ENCODE peak calls at places on chromosomes 16 and 17, in six cellular contexts. One of them, this sample, is unnamed.

GRCh38 chr17:9529033-9529748 is 46.4 kb downstream of the STX8 start:
- DNase-seq in H9: no peak
- DNase-seq in fibroblast of the aortic adventitia: peak
- DNase-seq in uterus: no peak
- DNase-seq in HFFc6: peak
- DNase-seq in lower leg skin: no peak
- DNase-seq in this sample: no peak

GRCh38 chr16:3590736-3591435 is 13.7 kb upstream of the NLRC3 start:
- DNase-seq in H9: no peak
- DNase-seq in fibroblast of the aortic adventitia: no peak
- DNase-seq in uterus: no peak
- DNase-seq in HFFc6: no peak
- DNase-seq in lower leg skin: no peak
- DNase-seq in this sample: no peak

GRCh38 chr17:50765454-50766221 is 1.7 kb downstream of the ANKRD40CL start:
- DNase-seq in H9: no peak
- DNase-seq in fibroblast of the aortic adventitia: no peak
- DNase-seq in uterus: no peak
- DNase-seq in HFFc6: no peak
- DNase-seq in lower leg skin: no peak
- DNase-seq in this sample: no peak

GRCh38 chr16:50674831-50675230 is 6.3 kb downstream of the SNX20 start:
- DNase-seq in H9: no peak
- DNase-seq in fibroblast of the aortic adventitia: no peak
- DNase-seq in uterus: no peak
- DNase-seq in HFFc6: no peak
- DNase-seq in lower leg skin: no peak
- DNase-seq in this sample: no peak

GRCh38 chr16:69567031-69567680 is 1.4 kb downstream of the NFAT5 start:
- DNase-seq in H9: peak
- DNase-seq in fibroblast of the aortic adventitia: peak
- DNase-seq in uterus: peak
- DNase-seq in HFFc6: no peak
- DNase-seq in lower leg skin: no peak
- DNase-seq in this sample: no peak

GRCh38 chr16:4217246-4218131 is 24.4 kb downstream of the SRL start:
- DNase-seq in H9: no peak
- DNase-seq in fibroblast of the aortic adventitia: peak
- DNase-seq in uterus: no peak
- DNase-seq in HFFc6: no peak
- DNase-seq in lower leg skin: no peak
- DNase-seq in this sample: peak

GRCh38 chr17:3982541-3983017 is 18.3 kb upstream of the ATP2A3 start:
- DNase-seq in H9: peak
- DNase-seq in fibroblast of the aortic adventitia: no peak
- DNase-seq in uterus: no peak
- DNase-seq in HFFc6: no peak
- DNase-seq in lower leg skin: no peak
- DNase-seq in this sample: no peak

GRCh38 chr17:35295686-35296085 is 52.8 kb downstream of the SLFN5 start:
- DNase-seq in H9: no peak
- DNase-seq in fibroblast of the aortic adventitia: no peak
- DNase-seq in uterus: no peak
- DNase-seq in HFFc6: peak
- DNase-seq in lower leg skin: no peak
- DNase-seq in this sample: no peak

GRCh38 chr17:30091771-30092170 is 24.8 kb upstream of the NSRP1 start:
- DNase-seq in H9: no peak
- DNase-seq in fibroblast of the aortic adventitia: peak
- DNase-seq in uterus: no peak
- DNase-seq in HFFc6: peak
- DNase-seq in lower leg skin: no peak
- DNase-seq in this sample: no peak

GRCh38 chr17:59361916-59362810 is 30.7 kb downstream of the YPEL2 start:
- DNase-seq in H9: no peak
- DNase-seq in fibroblast of the aortic adventitia: peak
- DNase-seq in uterus: no peak
- DNase-seq in HFFc6: peak
- DNase-seq in lower leg skin: no peak
- DNase-seq in this sample: no peak

GRCh38 chr17:27667656-27668487 is 36.9 kb downstream of the LGALS9 start:
- DNase-seq in H9: peak
- DNase-seq in fibroblast of the aortic adventitia: no peak
- DNase-seq in uterus: no peak
- DNase-seq in HFFc6: no peak
- DNase-seq in lower leg skin: peak
- DNase-seq in this sample: no peak

GRCh38 chr16:27706156-27706705 is 156.3 kb downstream of the KATNIP start:
- DNase-seq in H9: no peak
- DNase-seq in fibroblast of the aortic adventitia: no peak
- DNase-seq in uterus: no peak
- DNase-seq in HFFc6: no peak
- DNase-seq in lower leg skin: peak
- DNase-seq in this sample: no peak

GRCh38 chr16:57020651-57021050 is 31.3 kb downstream of the NLRC5 start:
- DNase-seq in H9: no peak
- DNase-seq in fibroblast of the aortic adventitia: no peak
- DNase-seq in uterus: no peak
- DNase-seq in HFFc6: no peak
- DNase-seq in lower leg skin: no peak
- DNase-seq in this sample: no peak

GRCh38 chr16:4241601-4242270 is at the start of gene SRL:
- DNase-seq in H9: no peak
- DNase-seq in fibroblast of the aortic adventitia: no peak
- DNase-seq in uterus: no peak
- DNase-seq in HFFc6: no peak
- DNase-seq in lower leg skin: no peak
- DNase-seq in this sample: no peak

DNA sequence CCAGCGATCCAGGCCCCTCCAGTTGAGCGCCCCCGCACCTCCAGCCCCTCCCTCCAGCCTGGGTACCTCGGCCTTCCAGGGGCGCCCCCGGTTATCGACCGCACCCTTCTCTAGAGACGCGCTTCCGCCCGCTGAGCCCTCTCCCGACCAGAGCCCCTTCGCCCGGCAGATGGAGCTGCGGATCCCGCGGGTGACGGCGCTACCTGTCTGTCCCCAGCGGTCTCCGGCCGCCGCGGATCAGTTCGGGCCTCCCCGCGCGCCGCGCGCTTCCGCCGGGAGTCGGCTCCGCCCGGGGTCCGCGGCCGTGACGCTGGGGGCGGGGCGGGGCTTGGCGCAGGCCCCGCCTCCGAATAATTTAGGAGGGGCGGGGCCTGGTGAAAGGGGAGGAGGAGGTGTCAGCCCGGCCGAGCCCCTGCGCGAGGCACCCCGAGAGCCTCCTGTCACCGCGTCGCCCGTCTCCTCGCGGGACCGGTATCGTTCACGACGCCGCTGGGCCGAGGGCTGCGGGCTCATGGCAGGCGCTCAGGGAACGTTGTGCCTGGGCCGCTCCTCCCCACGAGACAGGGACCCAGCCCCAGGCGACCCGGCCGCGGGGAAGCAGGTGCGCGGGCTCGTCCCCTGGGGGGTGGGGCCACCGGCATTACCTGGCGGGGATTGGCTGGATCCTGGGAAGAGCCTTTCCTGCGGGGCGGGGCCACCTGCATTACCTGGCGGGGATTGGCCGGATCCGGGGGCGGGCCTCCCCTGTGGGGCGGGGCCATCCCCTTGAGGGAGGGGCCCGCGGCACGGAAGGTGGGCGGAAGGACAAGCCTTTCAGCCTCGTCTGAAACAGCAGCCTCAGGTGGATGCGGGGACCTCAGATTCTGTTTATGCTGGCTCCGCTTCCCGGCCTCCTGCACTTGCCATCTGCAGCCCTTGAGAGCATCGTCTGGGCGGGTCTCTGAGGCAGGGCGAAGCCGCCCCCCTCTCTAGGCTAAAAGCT is at the start of gene SPATA2L:
- DNase-seq in H9: peak
- DNase-seq in fibroblast of the aortic adventitia: peak
- DNase-seq in uterus: peak
- DNase-seq in HFFc6: peak
- DNase-seq in lower leg skin: peak
- DNase-seq in this sample: peak
- TF ChIP-seq CTCF in H9: peak
- TF ChIP-seq CTCF in fibroblast of the aortic adventitia: peak
- TF ChIP-seq CTCF in uterus: peak
- TF ChIP-seq CTCF in HFFc6: peak
- TF ChIP-seq CTCF in lower leg skin: no peak
- TF ChIP-seq CTCF in this sample: no peak

GRCh38 chr17:6856054-6856453 is 24.5 kb upstream of the TEKT1 start:
- DNase-seq in H9: no peak
- DNase-seq in fibroblast of the aortic adventitia: no peak
- DNase-seq in uterus: no peak
- DNase-seq in HFFc6: no peak
- DNase-seq in lower leg skin: no peak
- DNase-seq in this sample: no peak

GRCh38 chr17:6857336-6857735 is 25.8 kb upstream of the TEKT1 start:
- DNase-seq in H9: no peak
- DNase-seq in fibroblast of the aortic adventitia: no peak
- DNase-seq in uterus: no peak
- DNase-seq in HFFc6: no peak
- DNase-seq in lower leg skin: no peak
- DNase-seq in this sample: no peak

GRCh38 chr17:6857904-6858303 is 26.4 kb upstream of the TEKT1 start:
- DNase-seq in H9: no peak
- DNase-seq in fibroblast of the aortic adventitia: no peak
- DNase-seq in uterus: no peak
- DNase-seq in HFFc6: no peak
- DNase-seq in lower leg skin: no peak
- DNase-seq in this sample: no peak

DNA sequence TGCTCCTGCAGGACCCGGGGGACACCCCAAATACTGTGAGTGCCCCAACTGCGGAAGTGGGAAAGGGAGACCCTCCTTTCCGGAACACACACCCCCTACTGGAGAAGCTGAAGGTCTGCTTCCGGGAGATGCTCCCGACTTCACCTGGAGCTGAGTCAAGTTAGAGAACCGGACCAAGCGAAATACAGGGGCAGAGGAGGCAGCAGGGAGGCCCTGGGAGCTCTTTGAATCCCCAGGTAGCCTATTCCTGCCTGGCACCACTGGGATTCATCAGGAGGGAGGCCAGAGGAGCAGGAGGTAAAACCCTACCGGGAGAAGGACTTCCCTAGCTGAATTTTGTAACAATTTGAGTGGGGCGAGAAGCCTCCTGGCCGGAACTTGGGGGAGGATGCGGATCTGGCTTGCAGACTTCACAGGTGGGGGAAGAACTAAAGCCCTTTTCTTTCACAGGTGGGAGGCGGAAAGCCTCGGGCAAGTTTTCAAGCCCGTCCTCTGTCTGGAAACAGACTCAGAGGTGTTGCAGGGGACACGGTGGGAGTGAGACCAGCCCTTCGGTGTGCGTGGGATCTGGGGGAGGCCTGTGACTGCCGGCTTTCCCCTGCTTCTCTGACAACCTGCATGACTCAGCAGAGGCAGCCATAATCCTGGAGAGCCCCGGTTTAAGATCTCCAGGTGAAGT is 22.4 kb upstream of the TEKT1 start:
- DNase-seq in H9: peak
- DNase-seq in fibroblast of the aortic adventitia: no peak
- DNase-seq in uterus: no peak
- DNase-seq in HFFc6: no peak
- DNase-seq in lower leg skin: no peak
- DNase-seq in this sample: peak
- TF ChIP-seq CTCF in H9: peak
- TF ChIP-seq CTCF in fibroblast of the aortic adventitia: peak
- TF ChIP-seq CTCF in uterus: no peak
- TF ChIP-seq CTCF in HFFc6: peak
- TF ChIP-seq CTCF in lower leg skin: no peak
- TF ChIP-seq CTCF in this sample: peak

DNA sequence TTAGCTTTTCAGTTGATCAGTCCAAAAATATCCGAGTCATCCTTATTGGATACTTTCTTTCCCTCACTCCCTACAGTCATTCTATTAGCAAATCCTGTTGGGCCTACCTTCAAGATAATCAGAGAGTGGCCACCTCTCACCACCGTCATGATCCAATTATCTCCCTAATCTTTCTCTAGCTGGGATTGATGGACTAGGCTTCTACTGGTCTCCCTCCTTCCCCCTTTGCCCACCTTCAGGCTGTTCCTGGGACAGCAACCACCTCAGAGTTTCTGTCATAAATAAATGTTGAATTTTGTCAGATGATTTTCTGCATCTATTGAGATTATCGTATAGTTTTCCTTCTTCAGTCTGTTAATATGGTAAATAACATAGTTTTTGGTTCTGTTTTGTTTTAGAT is 16.2 kb upstream of the RHBDL3 start:
- DNase-seq in H9: no peak
- DNase-seq in fibroblast of the aortic adventitia: no peak
- DNase-seq in uterus: no peak
- DNase-seq in HFFc6: no peak
- DNase-seq in lower leg skin: no peak
- DNase-seq in this sample: no peak
- TF ChIP-seq CTCF in H9: peak
- TF ChIP-seq CTCF in fibroblast of the aortic adventitia: no peak
- TF ChIP-seq CTCF in uterus: no peak
- TF ChIP-seq CTCF in HFFc6: no peak
- TF ChIP-seq CTCF in lower leg skin: no peak
- TF ChIP-seq CTCF in this sample: no peak

DNA sequence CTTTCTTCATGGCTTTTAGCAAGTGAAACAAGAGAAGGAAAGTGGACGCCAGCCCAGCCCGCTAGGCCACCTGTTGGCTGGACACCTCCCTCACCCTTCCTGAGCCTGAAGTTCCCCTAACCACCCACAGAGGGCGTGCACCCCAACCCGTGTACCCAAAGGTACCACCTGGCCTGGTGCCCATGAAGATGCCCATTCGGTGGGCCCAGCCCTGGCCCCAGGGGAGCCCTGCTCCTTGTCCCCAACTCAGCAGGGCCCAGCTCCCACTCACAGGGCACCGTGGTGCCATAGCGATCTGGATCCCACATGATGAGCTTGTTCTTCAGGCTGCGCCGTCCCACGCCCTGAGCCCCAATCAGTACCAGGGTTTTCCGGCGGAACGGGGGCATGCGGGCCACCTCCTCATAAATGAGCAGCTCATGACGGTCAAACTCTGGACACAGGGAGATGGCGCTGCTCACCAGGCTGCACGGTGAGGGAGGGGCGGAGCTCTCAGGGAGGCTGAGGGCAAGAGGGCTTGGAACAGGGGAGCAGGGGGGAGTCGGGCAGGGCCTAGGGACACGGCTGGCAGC is 26.8 kb downstream of the MPP2 start:
- DNase-seq in H9: peak
- DNase-seq in fibroblast of the aortic adventitia: no peak
- DNase-seq in uterus: peak
- DNase-seq in HFFc6: no peak
- DNase-seq in lower leg skin: no peak
- DNase-seq in this sample: no peak
- TF ChIP-seq CTCF in H9: peak
- TF ChIP-seq CTCF in fibroblast of the aortic adventitia: peak
- TF ChIP-seq CTCF in uterus: no peak
- TF ChIP-seq CTCF in HFFc6: peak
- TF ChIP-seq CTCF in lower leg skin: no peak
- TF ChIP-seq CTCF in this sample: peak

This sample was measured in mesothelial cell of epicardium.